ENCODE peak calls at places on chromosomes 5 and 9, in eight cellular contexts. One of them, this sample, is unnamed.

GRCh38 chr9:121744687-121745395 is 93.4 kb downstream of the DAB2IP start:
- DNase-seq in stimulated activated CD8-positive, alpha-beta memory T cell treated with anti-CD3 and anti-CD28 coated beads, Interleukin-2, amount 100 ng/mL, for 48 hours: no peak
- DNase-seq in SK-MEL-5: no peak
- DNase-seq in activated T-helper 1 cell treated with anti-CD3 and anti-CD28 coated beads, Interleukin-12 subunit alpha, Interleukin-12 subunit beta, Interleukin-2, Interleukin-4 antibody, amounts not matched to agents 30 ng/mL and 10 ng/mL and 1 ng/mL, durations not matched to agents 14 hours and 24 hours and 36 hours: no peak
- DNase-seq in pancreas: no peak
- DNase-seq in activated T-cell treated with anti-CD3 and anti-CD28 coated beads, Interleukin-2, amount 50 U/mL, for 1 hour: no peak
- DNase-seq in tibial artery: no peak
- DNase-seq in NCI-H2029 treated with DMSO at 0.1 percent for 48 hours: no peak
- DNase-seq in this sample: no peak

GRCh38 chr5:150589791-150590601 is 50.5 kb upstream of the SYNPO start:
- DNase-seq in stimulated activated CD8-positive, alpha-beta memory T cell treated with anti-CD3 and anti-CD28 coated beads, Interleukin-2, amount 100 ng/mL, for 48 hours: no peak
- DNase-seq in SK-MEL-5: no peak
- DNase-seq in activated T-helper 1 cell treated with anti-CD3 and anti-CD28 coated beads, Interleukin-12 subunit alpha, Interleukin-12 subunit beta, Interleukin-2, Interleukin-4 antibody, amounts not matched to agents 30 ng/mL and 10 ng/mL and 1 ng/mL, durations not matched to agents 14 hours and 24 hours and 36 hours: no peak
- DNase-seq in pancreas: peak
- DNase-seq in activated T-cell treated with anti-CD3 and anti-CD28 coated beads, Interleukin-2, amount 50 U/mL, for 1 hour: no peak
- DNase-seq in tibial artery: peak
- DNase-seq in NCI-H2029 treated with DMSO at 0.1 percent for 48 hours: no peak
- DNase-seq in this sample: no peak

GRCh38 chr5:176624916-176625315 is 5.4 kb downstream of the SNCB start:
- DNase-seq in stimulated activated CD8-positive, alpha-beta memory T cell treated with anti-CD3 and anti-CD28 coated beads, Interleukin-2, amount 100 ng/mL, for 48 hours: no peak
- DNase-seq in SK-MEL-5: peak
- DNase-seq in activated T-helper 1 cell treated with anti-CD3 and anti-CD28 coated beads, Interleukin-12 subunit alpha, Interleukin-12 subunit beta, Interleukin-2, Interleukin-4 antibody, amounts not matched to agents 30 ng/mL and 10 ng/mL and 1 ng/mL, durations not matched to agents 14 hours and 24 hours and 36 hours: no peak
- DNase-seq in pancreas: no peak
- DNase-seq in activated T-cell treated with anti-CD3 and anti-CD28 coated beads, Interleukin-2, amount 50 U/mL, for 1 hour: no peak
- DNase-seq in tibial artery: no peak
- DNase-seq in NCI-H2029 treated with DMSO at 0.1 percent for 48 hours: no peak
- DNase-seq in this sample: no peak

GRCh38 chr5:135069895-135070657 is 36.0 kb upstream of the PITX1 start:
- DNase-seq in stimulated activated CD8-positive, alpha-beta memory T cell treated with anti-CD3 and anti-CD28 coated beads, Interleukin-2, amount 100 ng/mL, for 48 hours: no peak
- DNase-seq in SK-MEL-5: no peak
- DNase-seq in activated T-helper 1 cell treated with anti-CD3 and anti-CD28 coated beads, Interleukin-12 subunit alpha, Interleukin-12 subunit beta, Interleukin-2, Interleukin-4 antibody, amounts not matched to agents 30 ng/mL and 10 ng/mL and 1 ng/mL, durations not matched to agents 14 hours and 24 hours and 36 hours: no peak
- DNase-seq in pancreas: no peak
- DNase-seq in activated T-cell treated with anti-CD3 and anti-CD28 coated beads, Interleukin-2, amount 50 U/mL, for 1 hour: no peak
- DNase-seq in tibial artery: no peak
- DNase-seq in NCI-H2029 treated with DMSO at 0.1 percent for 48 hours: no peak
- DNase-seq in this sample: no peak

GRCh38 chr9:98597372-98597771 is 111.4 kb downstream of the GABBR2 start:
- DNase-seq in stimulated activated CD8-positive, alpha-beta memory T cell treated with anti-CD3 and anti-CD28 coated beads, Interleukin-2, amount 100 ng/mL, for 48 hours: no peak
- DNase-seq in SK-MEL-5: no peak
- DNase-seq in activated T-helper 1 cell treated with anti-CD3 and anti-CD28 coated beads, Interleukin-12 subunit alpha, Interleukin-12 subunit beta, Interleukin-2, Interleukin-4 antibody, amounts not matched to agents 30 ng/mL and 10 ng/mL and 1 ng/mL, durations not matched to agents 14 hours and 24 hours and 36 hours: no peak
- DNase-seq in pancreas: no peak
- DNase-seq in activated T-cell treated with anti-CD3 and anti-CD28 coated beads, Interleukin-2, amount 50 U/mL, for 1 hour: no peak
- DNase-seq in tibial artery: no peak
- DNase-seq in NCI-H2029 treated with DMSO at 0.1 percent for 48 hours: no peak
- DNase-seq in this sample: no peak

GRCh38 chr9:137190315-137190853 is 1.9 kb downstream of the SSNA1 start:
- DNase-seq in stimulated activated CD8-positive, alpha-beta memory T cell treated with anti-CD3 and anti-CD28 coated beads, Interleukin-2, amount 100 ng/mL, for 48 hours: no peak
- DNase-seq in SK-MEL-5: no peak
- DNase-seq in activated T-helper 1 cell treated with anti-CD3 and anti-CD28 coated beads, Interleukin-12 subunit alpha, Interleukin-12 subunit beta, Interleukin-2, Interleukin-4 antibody, amounts not matched to agents 30 ng/mL and 10 ng/mL and 1 ng/mL, durations not matched to agents 14 hours and 24 hours and 36 hours: no peak
- DNase-seq in pancreas: no peak
- DNase-seq in activated T-cell treated with anti-CD3 and anti-CD28 coated beads, Interleukin-2, amount 50 U/mL, for 1 hour: no peak
- DNase-seq in tibial artery: no peak
- DNase-seq in NCI-H2029 treated with DMSO at 0.1 percent for 48 hours: no peak
- DNase-seq in this sample: no peak

GRCh38 chr9:107536462-107536861 is 46.9 kb upstream of the KLF4 start:
- DNase-seq in stimulated activated CD8-positive, alpha-beta memory T cell treated with anti-CD3 and anti-CD28 coated beads, Interleukin-2, amount 100 ng/mL, for 48 hours: no peak
- DNase-seq in SK-MEL-5: no peak
- DNase-seq in activated T-helper 1 cell treated with anti-CD3 and anti-CD28 coated beads, Interleukin-12 subunit alpha, Interleukin-12 subunit beta, Interleukin-2, Interleukin-4 antibody, amounts not matched to agents 30 ng/mL and 10 ng/mL and 1 ng/mL, durations not matched to agents 14 hours and 24 hours and 36 hours: no peak
- DNase-seq in pancreas: no peak
- DNase-seq in activated T-cell treated with anti-CD3 and anti-CD28 coated beads, Interleukin-2, amount 50 U/mL, for 1 hour: no peak
- DNase-seq in tibial artery: no peak
- DNase-seq in NCI-H2029 treated with DMSO at 0.1 percent for 48 hours: no peak
- DNase-seq in this sample: no peak

GRCh38 chr5:127665641-127666040 is 16.8 kb downstream of the CTXN3 start:
- DNase-seq in stimulated activated CD8-positive, alpha-beta memory T cell treated with anti-CD3 and anti-CD28 coated beads, Interleukin-2, amount 100 ng/mL, for 48 hours: no peak
- DNase-seq in SK-MEL-5: no peak
- DNase-seq in activated T-helper 1 cell treated with anti-CD3 and anti-CD28 coated beads, Interleukin-12 subunit alpha, Interleukin-12 subunit beta, Interleukin-2, Interleukin-4 antibody, amounts not matched to agents 30 ng/mL and 10 ng/mL and 1 ng/mL, durations not matched to agents 14 hours and 24 hours and 36 hours: no peak
- DNase-seq in pancreas: no peak
- DNase-seq in activated T-cell treated with anti-CD3 and anti-CD28 coated beads, Interleukin-2, amount 50 U/mL, for 1 hour: no peak
- DNase-seq in tibial artery: no peak
- DNase-seq in NCI-H2029 treated with DMSO at 0.1 percent for 48 hours: no peak
- DNase-seq in this sample: no peak

GRCh38 chr5:963673-964531 is 44.7 kb upstream of the NKD2 start:
- DNase-seq in stimulated activated CD8-positive, alpha-beta memory T cell treated with anti-CD3 and anti-CD28 coated beads, Interleukin-2, amount 100 ng/mL, for 48 hours: peak
- DNase-seq in SK-MEL-5: no peak
- DNase-seq in activated T-helper 1 cell treated with anti-CD3 and anti-CD28 coated beads, Interleukin-12 subunit alpha, Interleukin-12 subunit beta, Interleukin-2, Interleukin-4 antibody, amounts not matched to agents 30 ng/mL and 10 ng/mL and 1 ng/mL, durations not matched to agents 14 hours and 24 hours and 36 hours: peak
- DNase-seq in pancreas: no peak
- DNase-seq in activated T-cell treated with anti-CD3 and anti-CD28 coated beads, Interleukin-2, amount 50 U/mL, for 1 hour: peak
- DNase-seq in tibial artery: no peak
- DNase-seq in NCI-H2029 treated with DMSO at 0.1 percent for 48 hours: no peak
- DNase-seq in this sample: no peak

GRCh38 chr5:111779260-111780254 is 22.6 kb upstream of the NREP start:
- DNase-seq in stimulated activated CD8-positive, alpha-beta memory T cell treated with anti-CD3 and anti-CD28 coated beads, Interleukin-2, amount 100 ng/mL, for 48 hours: no peak
- DNase-seq in SK-MEL-5: no peak
- DNase-seq in activated T-helper 1 cell treated with anti-CD3 and anti-CD28 coated beads, Interleukin-12 subunit alpha, Interleukin-12 subunit beta, Interleukin-2, Interleukin-4 antibody, amounts not matched to agents 30 ng/mL and 10 ng/mL and 1 ng/mL, durations not matched to agents 14 hours and 24 hours and 36 hours: no peak
- DNase-seq in pancreas: no peak
- DNase-seq in activated T-cell treated with anti-CD3 and anti-CD28 coated beads, Interleukin-2, amount 50 U/mL, for 1 hour: no peak
- DNase-seq in tibial artery: no peak
- DNase-seq in NCI-H2029 treated with DMSO at 0.1 percent for 48 hours: peak
- DNase-seq in this sample: no peak

GRCh38 chr5:51556833-51557232 is 173.6 kb downstream of the ISL1 start:
- DNase-seq in stimulated activated CD8-positive, alpha-beta memory T cell treated with anti-CD3 and anti-CD28 coated beads, Interleukin-2, amount 100 ng/mL, for 48 hours: no peak
- DNase-seq in SK-MEL-5: no peak
- DNase-seq in activated T-helper 1 cell treated with anti-CD3 and anti-CD28 coated beads, Interleukin-12 subunit alpha, Interleukin-12 subunit beta, Interleukin-2, Interleukin-4 antibody, amounts not matched to agents 30 ng/mL and 10 ng/mL and 1 ng/mL, durations not matched to agents 14 hours and 24 hours and 36 hours: no peak
- DNase-seq in pancreas: no peak
- DNase-seq in activated T-cell treated with anti-CD3 and anti-CD28 coated beads, Interleukin-2, amount 50 U/mL, for 1 hour: no peak
- DNase-seq in tibial artery: no peak
- DNase-seq in NCI-H2029 treated with DMSO at 0.1 percent for 48 hours: no peak
- DNase-seq in this sample: no peak